ENCODE peak calls at places on chromosomes 2 and 18, in five cellular contexts. T is astrocyte, B is body of pancreas, P is astrocyte of the spinal cord, D is bronchial epithelial cell. I is an unnamed sample.

GRCh38 chr2:48173141-48173540 is 266.8 kb upstream of the FBXO11 start:
- DNase-seq in D (peak; percentile 85), P (no peak), T (no peak), B (no peak), I (no peak)

GRCh38 chr2:16201876-16202642 is 261.7 kb downstream of the MYCN start:
- DNase-seq in B (no peak), D (peak; percentile 75), T (no peak), P (no peak), I (no peak)

GRCh38 chr2:106284691-106285202 is 90.6 kb upstream of the UXS1 start:
- DNase-seq in B (no peak), P (no peak), T (no peak), D (no peak), I (no peak)

GRCh38 chr2:197281421-197281820 is 29.2 kb downstream of the ANKRD44 start:
- DNase-seq in B (no peak), D (no peak), P (no peak), T (no peak), I (no peak)

GRCh38 chr2:47265158-47265557 is 110.0 kb upstream of the STPG4 start:
- DNase-seq in D (no peak), P (no peak), B (no peak), T (no peak), I (no peak)

GRCh38 chr18:48994044-48994651 is 43.4 kb upstream of the SMAD7 start:
- DNase-seq in D (peak; percentile 82), P (peak; percentile 88), T (peak; percentile 84), B (no peak), I (peak; percentile 87)

GRCh38 chr18:74944676-74945075 is 264.3 kb downstream of the PTGR3 start:
- DNase-seq in T (peak; percentile 18), B (no peak), P (no peak), D (peak; percentile 61), I (no peak)

GRCh38 chr2:215748446-215748845 is 264.9 kb downstream of the MREG start:
- DNase-seq in B (peak; percentile 16), T (no peak), D (no peak), P (no peak), I (peak; percentile 55)

DNA sequence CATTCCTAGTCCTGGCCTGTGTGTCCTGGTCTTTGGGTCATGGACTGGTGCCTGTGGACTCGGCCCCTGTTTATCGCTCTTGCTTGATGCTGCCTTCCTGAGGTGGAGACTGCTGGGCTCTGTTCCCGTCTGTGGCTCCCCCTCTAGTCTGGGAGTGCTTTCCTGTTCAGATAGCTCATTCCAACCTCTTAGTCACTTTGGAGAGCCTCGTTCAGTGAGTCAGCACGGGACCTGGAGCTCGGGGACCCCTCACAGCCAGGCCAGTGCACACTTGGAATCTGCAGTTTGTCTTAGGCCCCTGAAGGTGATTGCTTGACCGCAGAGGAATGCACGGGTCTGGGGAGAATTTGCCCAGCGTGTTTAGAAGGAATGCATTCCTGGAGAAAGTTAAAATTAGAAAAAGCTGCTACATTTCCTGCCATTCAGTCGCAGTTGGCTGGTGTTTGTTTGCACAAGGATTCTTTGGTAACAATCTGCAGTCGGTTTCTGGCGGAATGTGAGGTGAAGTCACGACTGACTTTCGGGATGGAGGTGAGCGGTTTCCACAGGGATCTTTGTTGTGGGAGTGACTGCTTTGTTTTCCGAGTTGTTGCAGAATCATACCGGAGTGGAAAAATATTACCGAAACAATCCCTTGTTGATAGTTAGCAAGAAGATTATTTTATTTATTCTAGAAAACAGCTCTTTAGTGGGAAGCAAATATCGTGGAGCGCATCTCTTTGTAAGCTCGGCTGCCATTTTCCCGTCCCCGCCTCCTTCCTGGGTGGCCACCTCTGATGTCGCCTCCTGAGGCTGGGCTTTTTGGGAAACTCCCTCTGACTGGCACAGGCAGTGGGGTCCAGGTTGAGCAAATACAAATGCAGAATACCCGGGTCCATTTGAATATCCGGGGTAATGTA is 29.6 kb downstream of the SH3BP4 start:
- DNase-seq in T (peak; percentile 100), D (peak; percentile 88), P (peak; percentile 99), B (peak; percentile 71), I (peak; percentile 97)
- TF ChIP-seq CTCF in T (no peak), D (peak; percentile 21), P (peak; percentile 35), B (no peak), I (peak; percentile 40)

GRCh38 chr2:112642961-112643360 is 2.8 kb upstream of the SLC20A1 start:
- DNase-seq in B (no peak), D (no peak), T (no peak), P (no peak), I (no peak)

GRCh38 chr2:112644933-112645395 is 775 bp upstream of the SLC20A1 start:
- DNase-seq in T (peak; percentile 46), B (no peak), P (no peak), D (peak; percentile 50), I (peak; percentile 65)

GRCh38 chr2:112643488-112643887 is 2.3 kb upstream of the SLC20A1 start:
- DNase-seq in T (no peak), D (no peak), P (no peak), B (no peak), I (no peak)

GRCh38 chr2:112645396-112646101 is at the start of gene SLC20A1:
- DNase-seq in B (peak; percentile 97), P (peak; percentile 92), T (peak; percentile 70), D (peak; percentile 76), I (peak; percentile 94)

GRCh38 chr2:112644155-112644932 is 1.4 kb upstream of the SLC20A1 start:
- DNase-seq in B (peak; percentile 43), D (peak; percentile 79), P (no peak), T (peak; percentile 40), I (no peak)
- H3K4me3 ChIP-seq in B (no peak overlapping the region), D (no peak overlapping the region), P (peak overlapping the region; percentile 70), T (peak overlapping the region; percentile 95), I (peak overlapping the region; percentile 80)

GRCh38 chr2:170354409-170354808 is 176.5 kb downstream of the MYO3B start:
- DNase-seq in B (no peak), T (no peak), P (no peak), D (no peak), I (no peak)

GRCh38 chr2:170345607-170346006 is 167.7 kb downstream of the MYO3B start:
- DNase-seq in B (no peak), P (no peak), D (no peak), T (no peak), I (no peak)

GRCh38 chr2:170354855-170355649 is 177.1 kb downstream of the MYO3B start:
- DNase-seq in B (no peak), P (no peak), T (no peak), D (no peak), I (no peak)

GRCh38 chr2:170350929-170351826 is 173.2 kb downstream of the MYO3B start:
- DNase-seq in B (no peak), P (no peak), T (no peak), D (no peak), I (no peak)
- TF ChIP-seq CTCF in B (no peak), P (no peak), T (no peak), D (no peak), I (no peak)

GRCh38 chr2:85588218-85589044 is 4.2 kb downstream of the VAMP5 start:
- DNase-seq in D (no peak), T (no peak), B (no peak), P (no peak), I (no peak)
- H3K4me3 ChIP-seq in D (no peak overlapping the region), T (no peak overlapping the region), B (no peak overlapping the region), P (no peak overlapping the region), I (no peak overlapping the region)

GRCh38 chr2:176001903-176002683 is at the start of gene LNPK:
- DNase-seq in P (peak; percentile 91), B (peak; percentile 93), T (peak; percentile 73), D (peak; percentile 76), I (peak; percentile 89)
- TF ChIP-seq CTCF in P (no peak), B (no peak), T (no peak), D (no peak), I (no peak)

GRCh38 chr2:118094503-118094902 is 6.2 kb downstream of the INSIG2 start:
- DNase-seq in T (no peak), B (no peak), P (no peak), D (no peak), I (no peak)
- H3K4me3 ChIP-seq in T (no peak overlapping the region), B (no peak overlapping the region), P (no peak overlapping the region), D (no peak overlapping the region), I (no peak overlapping the region)